ENCODE peak calls at places on chromosomes 5 and 9, in four cellular contexts. S is heart right ventricle, X is GM19239, M is A172. D is an unnamed sample.

GRCh38 chr9:70678153-70678552 is 263.7 kb upstream of the KLF9 start:
- DNase-seq in S (no peak), X (no peak), M (no peak), D (no peak)

GRCh38 chr5:97854871-97855762 is 672.1 kb upstream of the RIOK2 start:
- DNase-seq in S (peak), X (no peak), M (peak), D (no peak)

GRCh38 chr5:75337366-75338021 is 474 bp downstream of the HMGCR start:
- DNase-seq in S (no peak), X (no peak), M (peak), D (no peak)

GRCh38 chr5:124748687-124749594 is 2.5 kb upstream of the ZNF608 start:
- DNase-seq in S (peak), X (peak), M (peak), D (peak)

GRCh38 chr5:31106742-31107546 is 86.5 kb upstream of the CDH6 start:
- DNase-seq in S (no peak), X (no peak), M (no peak), D (no peak)

GRCh38 chr5:137891849-137892248 is 2.6 kb downstream of the PKD2L2 start:
- DNase-seq in S (no peak), X (no peak), M (no peak), D (no peak)

GRCh38 chr9:93059097-93059959 is 827 bp downstream of the SUSD3 start:
- DNase-seq in S (no peak), X (no peak), M (no peak), D (no peak)

GRCh38 chr9:4463824-4464223 is 26.4 kb upstream of the SLC1A1 start:
- DNase-seq in S (no peak), X (no peak), M (no peak), D (no peak)

GRCh38 chr5:163861670-163862069 is 356.3 kb downstream of the MAT2B start:
- DNase-seq in S (no peak), X (no peak), M (peak), D (no peak)

GRCh38 chr9:88791105-88791805 is 200.0 kb upstream of the S1PR3 start:
- DNase-seq in S (no peak), X (no peak), M (no peak), D (no peak)